ENCODE peak calls at places on chromosomes 7 and 10, in ten cellular contexts. O, I, E, X, J, K, R, P, M and Q are unnamed samples.

GRCh38 chr10:13118784-13119133 is 18.8 kb downstream of the OPTN start:
- DNase-seq in O (no peak), I (no peak), E (no peak), X (no peak), J (no peak), K (no peak), R (no peak), P (no peak), M (no peak), Q (no peak)

GRCh38 chr7:142813262-142813661 is 41.6 kb upstream of the EPHB6 start:
- DNase-seq in O (no peak), I (no peak), E (no peak), X (no peak), J (peak; percentile 65), K (no peak), R (no peak), P (no peak), M (no peak), Q (peak; percentile 88)

GRCh38 chr7:129122751-129123516 is 21.6 kb upstream of the TSPAN33 start:
- DNase-seq in O (no peak), I (no peak), E (no peak), X (no peak), J (peak; percentile 61), K (no peak), R (no peak), P (no peak), M (no peak), Q (no peak)

GRCh38 chr7:107564553-107565298 is 955 bp downstream of the DUS4L start:
- DNase-seq in O (no peak), I (no peak), E (no peak), X (no peak), J (peak; percentile 77), K (no peak), R (no peak), P (no peak), M (no peak), Q (no peak)

GRCh38 chr7:139043823-139044812 is 8.3 kb upstream of the ZC3HAV1L start:
- DNase-seq in O (no peak), I (no peak), E (no peak), X (no peak), J (peak; percentile 79), K (peak; percentile 33), R (no peak), P (peak; percentile 76), M (peak; percentile 72), Q (no peak)

GRCh38 chr10:71868192-71868697 is 17.2 kb upstream of the PSAP start:
- DNase-seq in O (peak; percentile 85), I (no peak), E (peak; percentile 52), X (no peak), J (peak; percentile 90), K (no peak), R (no peak), P (no peak), M (no peak), Q (no peak)

GRCh38 chr10:20248309-20248708 is 432.1 kb downstream of the PLXDC2 start:
- DNase-seq in O (no peak), I (no peak), E (no peak), X (no peak), J (no peak), K (no peak), R (no peak), P (no peak), M (no peak), Q (no peak)

GRCh38 chr10:34824870-34825269 is 9.8 kb upstream of the PARD3 start:
- DNase-seq in O (no peak), I (no peak), E (no peak), X (peak; percentile 57), J (no peak), K (no peak), R (no peak), P (no peak), M (no peak), Q (no peak)

GRCh38 chr10:90589825-90590224 is 268.0 kb downstream of the HTR7 start:
- DNase-seq in O (no peak), I (no peak), E (no peak), X (no peak), J (no peak), K (no peak), R (no peak), P (no peak), M (no peak), Q (no peak)

GRCh38 chr7:46139079-46139478 is 218.0 kb upstream of the IGFBP3 start:
- DNase-seq in O (no peak), I (no peak), E (no peak), X (no peak), J (peak; percentile 48), K (no peak), R (no peak), P (no peak), M (no peak), Q (no peak)

GRCh38 chr10:70678757-70679489 is 6.6 kb downstream of the ADAMTS14 start:
- DNase-seq in O (no peak), I (no peak), E (peak; percentile 52), X (no peak), J (no peak), K (no peak), R (no peak), P (no peak), M (no peak), Q (no peak)

GRCh38 chr10:77855404-77856155 is 71.0 kb downstream of the DLG5 start:
- DNase-seq in O (no peak), I (no peak), E (no peak), X (no peak), J (no peak), K (no peak), R (no peak), P (no peak), M (no peak), Q (no peak)

GRCh38 chr7:155291045-155291530 is 6.6 kb upstream of the INSIG1 start:
- DNase-seq in O (peak; percentile 66), I (no peak), E (no peak), X (no peak), J (peak; percentile 80), K (no peak), R (no peak), P (no peak), M (no peak), Q (no peak)

GRCh38 chr7:99365318-99366141 is 9.0 kb upstream of the ARPC1B start:
- DNase-seq in O (no peak), I (no peak), E (no peak), X (peak; percentile 74), J (no peak), K (no peak), R (peak; percentile 54), P (peak; percentile 59), M (peak; percentile 76), Q (no peak)

GRCh38 chr7:50226669-50227068 is 77.8 kb upstream of the IKZF1 start:
- DNase-seq in O (no peak), I (no peak), E (no peak), X (no peak), J (no peak), K (no peak), R (no peak), P (no peak), M (no peak), Q (no peak)

GRCh38 chr10:130127612-130128607 is 8.3 kb upstream of the GLRX3 start:
- DNase-seq in O (no peak), I (peak; percentile 48), E (no peak), X (peak; percentile 79), J (peak; percentile 72), K (no peak), R (no peak), P (peak; percentile 54), M (peak; percentile 38), Q (no peak)

GRCh38 chr7:16647435-16647960 is 1.5 kb downstream of the BZW2 start:
- DNase-seq in O (no peak), I (no peak), E (no peak), X (no peak), J (no peak), K (no peak), R (no peak), P (no peak), M (no peak), Q (no peak)

GRCh38 chr10:58385784-58386112 is 538 bp downstream of the TFAM start:
- DNase-seq in O (peak; percentile 43), I (no peak), E (no peak), X (no peak), J (peak; percentile 56), K (no peak), R (peak; percentile 13), P (no peak), M (no peak), Q (no peak)

GRCh38 chr7:18082169-18082568 is 54.5 kb upstream of the PRPS1L1 start:
- DNase-seq in O (no peak), I (no peak), E (no peak), X (no peak), J (no peak), K (no peak), R (no peak), P (no peak), M (no peak), Q (no peak)

GRCh38 chr10:129161184-129161583 is 305.9 kb upstream of the MGMT start:
- DNase-seq in O (no peak), I (peak; percentile 43), E (no peak), X (no peak), J (peak; percentile 11), K (no peak), R (no peak), P (no peak), M (no peak), Q (peak; percentile 81)

GRCh38 chr7:66930341-66930740 is 9.3 kb downstream of the TMEM248 start:
- DNase-seq in O (no peak), I (no peak), E (no peak), X (peak; percentile 57), J (peak; percentile 71), K (no peak), R (no peak), P (no peak), M (no peak), Q (peak; percentile 81)

GRCh38 chr7:100102950-100103840 is 1.8 kb downstream of the AP4M1 start:
- DNase-seq in O (no peak), I (no peak), E (no peak), X (no peak), J (peak; percentile 99), K (no peak), R (no peak), P (no peak), M (no peak), Q (no peak)

GRCh38 chr7:86932038-86932512 is 127.4 kb downstream of the ELAPOR2 start:
- DNase-seq in O (peak; percentile 33), I (no peak), E (no peak), X (no peak), J (peak; percentile 15), K (no peak), R (no peak), P (no peak), M (no peak), Q (no peak)

GRCh38 chr7:76302299-76303056 is at the start of gene HSPB1:
- DNase-seq in O (peak; percentile 97), I (peak; percentile 83), E (peak; percentile 94), X (peak; percentile 87), J (peak; percentile 96), K (no peak), R (peak; percentile 97), P (peak; percentile 58), M (peak; percentile 67), Q (no peak)

GRCh38 chr10:131169146-131169545 is 142.4 kb downstream of the TCERG1L start:
- DNase-seq in O (no peak), I (no peak), E (no peak), X (peak; percentile 20), J (no peak), K (no peak), R (no peak), P (no peak), M (no peak), Q (no peak)

GRCh38 chr10:58237014-58237830 is 30.5 kb downstream of the IPMK start:
- DNase-seq in O (no peak), I (peak; percentile 70), E (no peak), X (no peak), J (peak; percentile 90), K (no peak), R (no peak), P (no peak), M (no peak), Q (no peak)

GRCh38 chr10:14880201-14880600 is 1.5 kb downstream of the SUV39H2 start:
- DNase-seq in O (no peak), I (no peak), E (no peak), X (no peak), J (peak; percentile 24), K (no peak), R (no peak), P (no peak), M (no peak), Q (no peak)

GRCh38 chr10:70186090-70186489 is 15.8 kb upstream of the SAR1A start:
- DNase-seq in O (no peak), I (no peak), E (no peak), X (no peak), J (no peak), K (no peak), R (no peak), P (no peak), M (no peak), Q (no peak)